ENCODE peak calls at places on chromosomes 16 and 17, in five cellular contexts. E is esophagus mucosa; M is naive thymus-derived CD8-positive, alpha-beta T cell; S is T-cell; D is GM12878. A is an unnamed sample.

GRCh38 chr16:66928702-66929388 is 3.5 kb upstream of the RRAD start:
- ATAC-seq in D (peak), E (peak), M (peak), S (peak), A (no peak)

GRCh38 chr16:84929421-84930297 is 81.7 kb downstream of the ZDHHC7 start:
- ATAC-seq in D (no peak), E (no peak), M (no peak), S (no peak), A (no peak)

GRCh38 chr17:66753126-66753920 is 81.6 kb upstream of the CACNG5 start:
- ATAC-seq in S (no peak), D (no peak), M (no peak), E (no peak), A (no peak)

GRCh38 chr16:1830213-1830612 is 3.2 kb downstream of the FAHD1 start:
- ATAC-seq in M (no peak), D (no peak), S (no peak), E (no peak), A (no peak)

GRCh38 chr17:63040816-63041215 is 74.8 kb downstream of the TANC2 start:
- ATAC-seq in E (no peak), S (no peak), D (no peak), M (no peak), A (no peak)

GRCh38 chr17:58328195-58329034 is at the start of gene TSPOAP1:
- ATAC-seq in D (peak), M (peak), S (peak), E (peak), A (peak)

GRCh38 chr17:10657866-10658265 is 757 bp upstream of the MYH3 start:
- ATAC-seq in S (no peak), D (no peak), E (no peak), M (no peak), A (no peak)

GRCh38 chr17:47066095-47066494 is 87.0 kb upstream of the RPRML start:
- ATAC-seq in D (no peak), M (no peak), S (no peak), E (no peak), A (no peak)

GRCh38 chr17:55731586-55732250 is 9.1 kb upstream of the TMEM100 start:
- ATAC-seq in S (no peak), D (no peak), E (no peak), M (no peak), A (no peak)

GRCh38 chr17:74443516-74444296 is 11.8 kb downstream of the GPRC5C start:
- ATAC-seq in E (no peak), S (no peak), D (no peak), M (no peak), A (no peak)

GRCh38 chr16:49754495-49755290 is 101.2 kb downstream of the ZNF423 start:
- ATAC-seq in S (no peak), D (no peak), E (peak), M (no peak), A (peak)